ENCODE peak calls at places on chromosomes 11 and 22, in six cellular contexts. One of them, this sample, is unnamed.

GRCh38 chr22:26484360-26484706 is 656 bp downstream of the SRRD start:
- DNase-seq in left colon: no peak
- DNase-seq in GM23338: peak
- DNase-seq in HAP-1: no peak
- DNase-seq in NCI-H1417: no peak
- DNase-seq in amniotic stem cell: no peak
- DNase-seq in this sample: no peak

GRCh38 chr11:7278314-7278917 is 26.7 kb downstream of the SYT9 start:
- DNase-seq in left colon: no peak
- DNase-seq in GM23338: peak
- DNase-seq in HAP-1: peak
- DNase-seq in NCI-H1417: peak
- DNase-seq in amniotic stem cell: no peak
- DNase-seq in this sample: peak

GRCh38 chr11:77039491-77040400 is 5.5 kb downstream of the B3GNT6 start:
- DNase-seq in left colon: no peak
- DNase-seq in GM23338: peak
- DNase-seq in HAP-1: no peak
- DNase-seq in NCI-H1417: no peak
- DNase-seq in amniotic stem cell: no peak
- DNase-seq in this sample: peak

GRCh38 chr11:108853864-108854263 is 189.0 kb downstream of the DDX10 start:
- DNase-seq in left colon: no peak
- DNase-seq in GM23338: peak
- DNase-seq in HAP-1: no peak
- DNase-seq in NCI-H1417: no peak
- DNase-seq in amniotic stem cell: no peak
- DNase-seq in this sample: no peak

GRCh38 chr22:23557467-23557866 is 22.6 kb downstream of the IGLL1 start:
- DNase-seq in left colon: no peak
- DNase-seq in GM23338: no peak
- DNase-seq in HAP-1: no peak
- DNase-seq in NCI-H1417: no peak
- DNase-seq in amniotic stem cell: no peak
- DNase-seq in this sample: no peak

GRCh38 chr22:40620464-40621046 is 16.0 kb downstream of the MRTFA start:
- DNase-seq in left colon: no peak
- DNase-seq in GM23338: no peak
- DNase-seq in HAP-1: no peak
- DNase-seq in NCI-H1417: no peak
- DNase-seq in amniotic stem cell: no peak
- DNase-seq in this sample: no peak

GRCh38 chr22:39205344-39206021 is 39.3 kb downstream of the PDGFB start:
- DNase-seq in left colon: peak
- DNase-seq in GM23338: no peak
- DNase-seq in HAP-1: no peak
- DNase-seq in NCI-H1417: no peak
- DNase-seq in amniotic stem cell: no peak
- DNase-seq in this sample: no peak

GRCh38 chr11:113377606-113378005 is 10.0 kb upstream of the ANKK1 start:
- DNase-seq in left colon: no peak
- DNase-seq in GM23338: no peak
- DNase-seq in HAP-1: no peak
- DNase-seq in NCI-H1417: no peak
- DNase-seq in amniotic stem cell: no peak
- DNase-seq in this sample: no peak

GRCh38 chr11:111922803-111923202 is 4.1 kb downstream of the C11orf52 start:
- DNase-seq in left colon: no peak
- DNase-seq in GM23338: no peak
- DNase-seq in HAP-1: no peak
- DNase-seq in NCI-H1417: no peak
- DNase-seq in amniotic stem cell: peak
- DNase-seq in this sample: no peak

GRCh38 chr22:23306438-23306921 is 126.2 kb downstream of the BCR start:
- DNase-seq in left colon: no peak
- DNase-seq in GM23338: no peak
- DNase-seq in HAP-1: no peak
- DNase-seq in NCI-H1417: no peak
- DNase-seq in amniotic stem cell: no peak
- DNase-seq in this sample: no peak

GRCh38 chr11:7512525-7513209 is 1.1 kb upstream of the PPFIBP2 start:
- DNase-seq in left colon: peak
- DNase-seq in GM23338: peak
- DNase-seq in HAP-1: peak
- DNase-seq in NCI-H1417: no peak
- DNase-seq in amniotic stem cell: no peak
- DNase-seq in this sample: peak

GRCh38 chr22:29607426-29607825 is 4.0 kb downstream of the NF2 start:
- DNase-seq in left colon: no peak
- DNase-seq in GM23338: no peak
- DNase-seq in HAP-1: no peak
- DNase-seq in NCI-H1417: no peak
- DNase-seq in amniotic stem cell: no peak
- DNase-seq in this sample: no peak

GRCh38 chr11:61923166-61924015 is 6.0 kb upstream of the RAB3IL1 start:
- DNase-seq in left colon: no peak
- DNase-seq in GM23338: peak
- DNase-seq in HAP-1: no peak
- DNase-seq in NCI-H1417: no peak
- DNase-seq in amniotic stem cell: peak
- DNase-seq in this sample: peak

GRCh38 chr11:108237058-108237481 is 14.2 kb downstream of the ATM start:
- DNase-seq in left colon: no peak
- DNase-seq in GM23338: no peak
- DNase-seq in HAP-1: no peak
- DNase-seq in NCI-H1417: no peak
- DNase-seq in amniotic stem cell: no peak
- DNase-seq in this sample: no peak

GRCh38 chr22:37556750-37557149 is 3.5 kb upstream of the CDC42EP1 start:
- DNase-seq in left colon: no peak
- DNase-seq in GM23338: peak
- DNase-seq in HAP-1: no peak
- DNase-seq in NCI-H1417: no peak
- DNase-seq in amniotic stem cell: no peak
- DNase-seq in this sample: no peak

GRCh38 chr22:35930933-35931332 is 97.7 kb downstream of the RBFOX2 start:
- DNase-seq in left colon: no peak
- DNase-seq in GM23338: peak
- DNase-seq in HAP-1: peak
- DNase-seq in NCI-H1417: peak
- DNase-seq in amniotic stem cell: peak
- DNase-seq in this sample: no peak

GRCh38 chr22:46087816-46088277 is 62.5 kb upstream of the PPARA start:
- DNase-seq in left colon: peak
- DNase-seq in GM23338: no peak
- DNase-seq in HAP-1: no peak
- DNase-seq in NCI-H1417: no peak
- DNase-seq in amniotic stem cell: peak
- DNase-seq in this sample: peak

GRCh38 chr22:25120093-25120561 is 79.5 kb upstream of the CRYBB3 start:
- DNase-seq in left colon: peak
- DNase-seq in GM23338: peak
- DNase-seq in HAP-1: peak
- DNase-seq in NCI-H1417: peak
- DNase-seq in amniotic stem cell: no peak
- DNase-seq in this sample: peak

GRCh38 chr22:17397756-17398155 is 28.5 kb downstream of the CECR2 start:
- DNase-seq in left colon: no peak
- DNase-seq in GM23338: no peak
- DNase-seq in HAP-1: no peak
- DNase-seq in NCI-H1417: no peak
- DNase-seq in amniotic stem cell: no peak
- DNase-seq in this sample: no peak

GRCh38 chr11:78351193-78351592 is 66.4 kb downstream of the GAB2 start:
- DNase-seq in left colon: no peak
- DNase-seq in GM23338: peak
- DNase-seq in HAP-1: no peak
- DNase-seq in NCI-H1417: peak
- DNase-seq in amniotic stem cell: no peak
- DNase-seq in this sample: no peak

This sample was measured in body of pancreas.